ENCODE peak calls at places on chromosome 9, in eight cellular contexts. One of them, this sample, is unnamed.

GRCh38 chr9:72210522-72210921 is 61.3 kb downstream of the GDA start:
- DNase-seq in HTR-8/SVneo: no peak
- DNase-seq in amygdala: no peak
- DNase-seq in caudate nucleus: no peak
- DNase-seq in fibroblast of the aortic adventitia: no peak
- DNase-seq in hippocampal formation: no peak
- DNase-seq in naive thymus-derived CD8-positive, alpha-beta T cell: no peak
- DNase-seq in NCI-H2029 treated with DMSO at 0.1 percent for 48 hours: no peak
- DNase-seq in this sample: no peak

GRCh38 chr9:133090187-133090586 is 28.4 kb downstream of the CEL start:
- DNase-seq in HTR-8/SVneo: no peak
- DNase-seq in amygdala: no peak
- DNase-seq in caudate nucleus: no peak
- DNase-seq in fibroblast of the aortic adventitia: no peak
- DNase-seq in hippocampal formation: no peak
- DNase-seq in naive thymus-derived CD8-positive, alpha-beta T cell: no peak
- DNase-seq in NCI-H2029 treated with DMSO at 0.1 percent for 48 hours: no peak
- DNase-seq in this sample: no peak

GRCh38 chr9:73780916-73781315 is 629.3 kb downstream of the ANXA1 start:
- DNase-seq in HTR-8/SVneo: peak
- DNase-seq in amygdala: no peak
- DNase-seq in caudate nucleus: no peak
- DNase-seq in fibroblast of the aortic adventitia: peak
- DNase-seq in hippocampal formation: no peak
- DNase-seq in naive thymus-derived CD8-positive, alpha-beta T cell: no peak
- DNase-seq in NCI-H2029 treated with DMSO at 0.1 percent for 48 hours: no peak
- DNase-seq in this sample: no peak

GRCh38 chr9:129375845-129376244 is 197.8 kb upstream of the IER5L start:
- DNase-seq in HTR-8/SVneo: no peak
- DNase-seq in amygdala: no peak
- DNase-seq in caudate nucleus: no peak
- DNase-seq in fibroblast of the aortic adventitia: no peak
- DNase-seq in hippocampal formation: no peak
- DNase-seq in naive thymus-derived CD8-positive, alpha-beta T cell: no peak
- DNase-seq in NCI-H2029 treated with DMSO at 0.1 percent for 48 hours: no peak
- DNase-seq in this sample: no peak

GRCh38 chr9:125203259-125203658 is 2.9 kb downstream of the RABEPK start:
- DNase-seq in HTR-8/SVneo: no peak
- DNase-seq in amygdala: no peak
- DNase-seq in caudate nucleus: no peak
- DNase-seq in fibroblast of the aortic adventitia: no peak
- DNase-seq in hippocampal formation: no peak
- DNase-seq in naive thymus-derived CD8-positive, alpha-beta T cell: no peak
- DNase-seq in NCI-H2029 treated with DMSO at 0.1 percent for 48 hours: no peak
- DNase-seq in this sample: no peak

GRCh38 chr9:96350866-96351265 is 32.6 kb downstream of the SLC35D2 start:
- DNase-seq in HTR-8/SVneo: no peak
- DNase-seq in amygdala: peak
- DNase-seq in caudate nucleus: peak
- DNase-seq in fibroblast of the aortic adventitia: no peak
- DNase-seq in hippocampal formation: peak
- DNase-seq in naive thymus-derived CD8-positive, alpha-beta T cell: no peak
- DNase-seq in NCI-H2029 treated with DMSO at 0.1 percent for 48 hours: no peak
- DNase-seq in this sample: no peak

GRCh38 chr9:37028425-37029031 is 5.5 kb downstream of the PAX5 start:
- DNase-seq in HTR-8/SVneo: no peak
- DNase-seq in amygdala: no peak
- DNase-seq in caudate nucleus: no peak
- DNase-seq in fibroblast of the aortic adventitia: no peak
- DNase-seq in hippocampal formation: no peak
- DNase-seq in naive thymus-derived CD8-positive, alpha-beta T cell: no peak
- DNase-seq in NCI-H2029 treated with DMSO at 0.1 percent for 48 hours: no peak
- DNase-seq in this sample: peak

GRCh38 chr9:21326526-21327139 is 8.6 kb downstream of the KLHL9 start:
- DNase-seq in HTR-8/SVneo: peak
- DNase-seq in amygdala: no peak
- DNase-seq in caudate nucleus: no peak
- DNase-seq in fibroblast of the aortic adventitia: peak
- DNase-seq in hippocampal formation: no peak
- DNase-seq in naive thymus-derived CD8-positive, alpha-beta T cell: no peak
- DNase-seq in NCI-H2029 treated with DMSO at 0.1 percent for 48 hours: peak
- DNase-seq in this sample: no peak

GRCh38 chr9:34145165-34145564 is 18.7 kb upstream of the DCAF12 start:
- DNase-seq in HTR-8/SVneo: no peak
- DNase-seq in amygdala: no peak
- DNase-seq in caudate nucleus: no peak
- DNase-seq in fibroblast of the aortic adventitia: peak
- DNase-seq in hippocampal formation: no peak
- DNase-seq in naive thymus-derived CD8-positive, alpha-beta T cell: no peak
- DNase-seq in NCI-H2029 treated with DMSO at 0.1 percent for 48 hours: no peak
- DNase-seq in this sample: no peak

GRCh38 chr9:20651926-20652325 is 29.6 kb upstream of the MLLT3 start:
- DNase-seq in HTR-8/SVneo: no peak
- DNase-seq in amygdala: no peak
- DNase-seq in caudate nucleus: no peak
- DNase-seq in fibroblast of the aortic adventitia: no peak
- DNase-seq in hippocampal formation: no peak
- DNase-seq in naive thymus-derived CD8-positive, alpha-beta T cell: no peak
- DNase-seq in NCI-H2029 treated with DMSO at 0.1 percent for 48 hours: no peak
- DNase-seq in this sample: no peak

GRCh38 chr9:20376780-20377179 is 245.5 kb downstream of the MLLT3 start:
- DNase-seq in HTR-8/SVneo: no peak
- DNase-seq in amygdala: no peak
- DNase-seq in caudate nucleus: no peak
- DNase-seq in fibroblast of the aortic adventitia: no peak
- DNase-seq in hippocampal formation: no peak
- DNase-seq in naive thymus-derived CD8-positive, alpha-beta T cell: no peak
- DNase-seq in NCI-H2029 treated with DMSO at 0.1 percent for 48 hours: no peak
- DNase-seq in this sample: no peak

GRCh38 chr9:136941231-136942111 is 3.1 kb downstream of the FBXW5 start:
- DNase-seq in HTR-8/SVneo: no peak
- DNase-seq in amygdala: no peak
- DNase-seq in caudate nucleus: no peak
- DNase-seq in fibroblast of the aortic adventitia: no peak
- DNase-seq in hippocampal formation: no peak
- DNase-seq in naive thymus-derived CD8-positive, alpha-beta T cell: no peak
- DNase-seq in NCI-H2029 treated with DMSO at 0.1 percent for 48 hours: no peak
- DNase-seq in this sample: no peak

GRCh38 chr9:110298028-110298605 is 39.5 kb downstream of the TXNDC8 start:
- DNase-seq in HTR-8/SVneo: no peak
- DNase-seq in amygdala: no peak
- DNase-seq in caudate nucleus: no peak
- DNase-seq in fibroblast of the aortic adventitia: no peak
- DNase-seq in hippocampal formation: no peak
- DNase-seq in naive thymus-derived CD8-positive, alpha-beta T cell: no peak
- DNase-seq in NCI-H2029 treated with DMSO at 0.1 percent for 48 hours: no peak
- DNase-seq in this sample: peak

GRCh38 chr9:37104183-37104889 is 16.0 kb upstream of the ZCCHC7 start:
- DNase-seq in HTR-8/SVneo: no peak
- DNase-seq in amygdala: no peak
- DNase-seq in caudate nucleus: no peak
- DNase-seq in fibroblast of the aortic adventitia: peak
- DNase-seq in hippocampal formation: no peak
- DNase-seq in naive thymus-derived CD8-positive, alpha-beta T cell: no peak
- DNase-seq in NCI-H2029 treated with DMSO at 0.1 percent for 48 hours: no peak
- DNase-seq in this sample: peak

GRCh38 chr9:4967521-4967920 is 17.6 kb upstream of the JAK2 start:
- DNase-seq in HTR-8/SVneo: no peak
- DNase-seq in amygdala: no peak
- DNase-seq in caudate nucleus: no peak
- DNase-seq in fibroblast of the aortic adventitia: peak
- DNase-seq in hippocampal formation: no peak
- DNase-seq in naive thymus-derived CD8-positive, alpha-beta T cell: no peak
- DNase-seq in NCI-H2029 treated with DMSO at 0.1 percent for 48 hours: no peak
- DNase-seq in this sample: no peak

GRCh38 chr9:137107312-137107921 is 7.1 kb downstream of the DPP7 start:
- DNase-seq in HTR-8/SVneo: no peak
- DNase-seq in amygdala: no peak
- DNase-seq in caudate nucleus: no peak
- DNase-seq in fibroblast of the aortic adventitia: no peak
- DNase-seq in hippocampal formation: no peak
- DNase-seq in naive thymus-derived CD8-positive, alpha-beta T cell: no peak
- DNase-seq in NCI-H2029 treated with DMSO at 0.1 percent for 48 hours: no peak
- DNase-seq in this sample: no peak

GRCh38 chr9:129720181-129720864 is 32.5 kb downstream of the PTGES start:
- DNase-seq in HTR-8/SVneo: no peak
- DNase-seq in amygdala: no peak
- DNase-seq in caudate nucleus: no peak
- DNase-seq in fibroblast of the aortic adventitia: no peak
- DNase-seq in hippocampal formation: no peak
- DNase-seq in naive thymus-derived CD8-positive, alpha-beta T cell: no peak
- DNase-seq in NCI-H2029 treated with DMSO at 0.1 percent for 48 hours: no peak
- DNase-seq in this sample: peak

GRCh38 chr9:131539223-131539923 is 6.0 kb upstream of the PRRT1B start:
- DNase-seq in HTR-8/SVneo: no peak
- DNase-seq in amygdala: no peak
- DNase-seq in caudate nucleus: no peak
- DNase-seq in fibroblast of the aortic adventitia: no peak
- DNase-seq in hippocampal formation: no peak
- DNase-seq in naive thymus-derived CD8-positive, alpha-beta T cell: no peak
- DNase-seq in NCI-H2029 treated with DMSO at 0.1 percent for 48 hours: no peak
- DNase-seq in this sample: no peak

GRCh38 chr9:137734181-137734580 is 115.4 kb downstream of the EHMT1 start:
- DNase-seq in HTR-8/SVneo: no peak
- DNase-seq in amygdala: no peak
- DNase-seq in caudate nucleus: no peak
- DNase-seq in fibroblast of the aortic adventitia: no peak
- DNase-seq in hippocampal formation: no peak
- DNase-seq in naive thymus-derived CD8-positive, alpha-beta T cell: no peak
- DNase-seq in NCI-H2029 treated with DMSO at 0.1 percent for 48 hours: no peak
- DNase-seq in this sample: no peak

GRCh38 chr9:38284039-38284767 is 108.3 kb upstream of the ALDH1B1 start:
- DNase-seq in HTR-8/SVneo: no peak
- DNase-seq in amygdala: no peak
- DNase-seq in caudate nucleus: no peak
- DNase-seq in fibroblast of the aortic adventitia: no peak
- DNase-seq in hippocampal formation: no peak
- DNase-seq in naive thymus-derived CD8-positive, alpha-beta T cell: no peak
- DNase-seq in NCI-H2029 treated with DMSO at 0.1 percent for 48 hours: no peak
- DNase-seq in this sample: no peak

This sample was measured in ELF-1.